ENCODE peak calls at places on chromosomes 11 and 22, in eight cellular contexts. P, U, H, W, B, Y, L and S are unnamed samples.

GRCh38 chr22:22927196-22927887 is 39.7 kb downstream of the IGLL5 start:
- DNase-seq in P (no peak), U (no peak), H (peak; percentile 41), W (no peak), B (no peak), Y (no peak), L (no peak), S (no peak)

GRCh38 chr22:41619979-41620645 is 731 bp downstream of the DESI1 start:
- DNase-seq in P (no peak), U (peak; percentile 25), H (peak; percentile 60), W (no peak), B (no peak), Y (peak; percentile 45), L (no peak), S (no peak)

GRCh38 chr11:6505577-6506240 is 8.6 kb downstream of the DNHD1 start:
- DNase-seq in P (peak; percentile 92), U (no peak), H (no peak), W (no peak), B (peak; percentile 9), Y (no peak), L (peak; percentile 41), S (no peak)

GRCh38 chr11:125281831-125282595 is 117.5 kb downstream of the PKNOX2 start:
- DNase-seq in P (no peak), U (no peak), H (no peak), W (no peak), B (no peak), Y (no peak), L (no peak), S (no peak)

GRCh38 chr11:134476435-134477021 is 64.5 kb upstream of the B3GAT1 start:
- DNase-seq in P (no peak), U (no peak), H (no peak), W (no peak), B (peak; percentile 60), Y (no peak), L (no peak), S (peak; percentile 78)

GRCh38 chr11:23288001-23288783 is 427.9 kb upstream of the CCDC179 start:
- DNase-seq in P (peak; percentile 94), U (no peak), H (no peak), W (no peak), B (no peak), Y (no peak), L (peak; percentile 38), S (no peak)

GRCh38 chr11:17578296-17578695 is 31.2 kb downstream of the OTOG start:
- DNase-seq in P (no peak), U (no peak), H (no peak), W (no peak), B (no peak), Y (no peak), L (no peak), S (peak; percentile 33)

GRCh38 chr11:40722179-40722795 is 737.2 kb downstream of the LRRC4C start:
- DNase-seq in P (peak; percentile 2), U (no peak), H (no peak), W (no peak), B (peak; percentile 5), Y (no peak), L (peak; percentile 1), S (no peak)

GRCh38 chr22:23067023-23067650 is 3.2 kb upstream of the GNAZ start:
- DNase-seq in P (no peak), U (no peak), H (peak; percentile 42), W (no peak), B (no peak), Y (no peak), L (no peak), S (peak; percentile 36)

GRCh38 chr11:35682230-35683195 is 19.9 kb downstream of the TRIM44 start:
- DNase-seq in P (peak; percentile 40), U (peak; percentile 69), H (no peak), W (no peak), B (peak; percentile 80), Y (no peak), L (no peak), S (no peak)

GRCh38 chr11:103013426-103013825 is 57.9 kb upstream of the MMP13 start:
- DNase-seq in P (no peak), U (no peak), H (no peak), W (no peak), B (no peak), Y (no peak), L (no peak), S (no peak)

GRCh38 chr11:8613036-8613435 is 19.0 kb upstream of the STK33 start:
- DNase-seq in P (no peak), U (no peak), H (no peak), W (no peak), B (no peak), Y (no peak), L (no peak), S (no peak)

GRCh38 chr11:69558519-69558941 is 77.1 kb downstream of the LINC01488 start:
- DNase-seq in P (no peak), U (no peak), H (no peak), W (no peak), B (no peak), Y (peak; percentile 13), L (no peak), S (no peak)

GRCh38 chr22:32080904-32081303 is 37.8 kb downstream of the SLC5A1 start:
- DNase-seq in P (peak; percentile 63), U (no peak), H (no peak), W (no peak), B (peak; percentile 25), Y (peak; percentile 8), L (no peak), S (no peak)

GRCh38 chr11:126834149-126834548 is 166.4 kb downstream of the KIRREL3 start:
- DNase-seq in P (peak; percentile 85), U (no peak), H (no peak), W (no peak), B (no peak), Y (no peak), L (peak; percentile 68), S (no peak)

GRCh38 chr11:119155733-119156492 is 7.1 kb downstream of the ABCG4 start:
- DNase-seq in P (peak; percentile 12), U (no peak), H (no peak), W (no peak), B (no peak), Y (no peak), L (no peak), S (no peak)

GRCh38 chr11:118602331-118602730 is 5.1 kb upstream of the PHLDB1 start:
- DNase-seq in P (peak; percentile 69), U (no peak), H (no peak), W (no peak), B (no peak), Y (no peak), L (no peak), S (no peak)